ENCODE peak calls at places on chromosomes 3 and 15, in eight cellular contexts. J is AG04450; R is stimulated activated CD4-positive, alpha-beta T cell treated with anti-CD3 and anti-CD28 coated beads, TNF-alpha, amount 100 ng/mL, for 1 hour; W is H7; N is kidney tubule cell; A is lower leg skin; M is choroid plexus epithelial cell; H is Calu3. V is an unnamed sample.

GRCh38 chr3:121592856-121593702 is at the start of gene FBXO40:
- DNase-seq in J (no peak), R (no peak), W (peak), N (peak), A (no peak), M (peak), H (no peak), V (peak)

GRCh38 chr3:65439641-65440040 is 599.1 kb downstream of the MAGI1 start:
- DNase-seq in J (peak), R (no peak), W (peak), N (peak), A (no peak), M (peak), H (peak), V (peak)

GRCh38 chr3:50648297-50648696 is 26.4 kb upstream of the DOCK3 start:
- DNase-seq in J (no peak), R (no peak), W (peak), N (no peak), A (no peak), M (no peak), H (no peak), V (no peak)

GRCh38 chr15:41445399-41445798 is 28.5 kb downstream of the RTF1 start:
- DNase-seq in J (no peak), R (no peak), W (no peak), N (no peak), A (no peak), M (no peak), H (no peak), V (no peak)

GRCh38 chr15:42408178-42408577 is 48.9 kb downstream of the CAPN3 start:
- DNase-seq in J (no peak), R (no peak), W (no peak), N (no peak), A (no peak), M (no peak), H (no peak), V (no peak)

GRCh38 chr3:157447026-157447694 is 10.5 kb downstream of the PTX3 start:
- DNase-seq in J (no peak), R (no peak), W (no peak), N (peak), A (no peak), M (peak), H (peak), V (peak)

GRCh38 chr15:84979651-84980050 is 2.0 kb upstream of the PDE8A start:
- DNase-seq in J (no peak), R (no peak), W (peak), N (peak), A (no peak), M (no peak), H (no peak), V (no peak)

GRCh38 chr15:91291673-91292072 is 191.6 kb downstream of the SV2B start:
- DNase-seq in J (no peak), R (no peak), W (peak), N (no peak), A (no peak), M (peak), H (no peak), V (no peak)

GRCh38 chr15:40064231-40064894 is 25.4 kb upstream of the SRP14 start:
- DNase-seq in J (no peak), R (no peak), W (no peak), N (peak), A (no peak), M (peak), H (no peak), V (peak)

GRCh38 chr3:102182162-102182561 is 252.7 kb upstream of the ZPLD1 start:
- DNase-seq in J (no peak), R (no peak), W (no peak), N (peak), A (no peak), M (peak), H (peak), V (peak)